ENCODE peak calls at places on chromosome 18, in nine cellular contexts. G is cardiac fibroblast; M is left cardiac atrium; R is NCI-H510A treated with DMSO at 0.1 percent for 48 hours; W is HEK293T; L is colonic mucosa; A is GM23248; Q is naive thymus-derived CD8-positive, alpha-beta T cell; T is NCI-H1092 treated with DMSO at 0.1 percent for 48 hours. N is an unnamed sample.

GRCh38 chr18:34758378-34758948 is 48.4 kb downstream of the DTNA start:
- DNase-seq in W (no peak), M (no peak), T (no peak), R (no peak), A (no peak), L (no peak), Q (no peak), G (no peak), N (no peak)

GRCh38 chr18:6752200-6752873 is 22.8 kb downstream of the ARHGAP28 start:
- DNase-seq in R (no peak), G (peak), Q (no peak), A (peak), L (no peak), T (no peak), W (no peak), M (no peak), N (no peak)

GRCh38 chr18:35267809-35268208 is 22.2 kb downstream of the ZSCAN30 start:
- DNase-seq in A (no peak), R (no peak), G (no peak), Q (peak), L (peak), M (peak), T (no peak), W (no peak), N (peak)

GRCh38 chr18:50947899-50948298 is 19.9 kb upstream of the ELAC1 start:
- DNase-seq in W (no peak), Q (no peak), M (no peak), T (no peak), G (peak), R (no peak), A (peak), L (no peak), N (no peak)

GRCh38 chr18:75156831-75157230 is 52.1 kb downstream of the PTGR3 start:
- DNase-seq in A (no peak), Q (no peak), L (no peak), R (no peak), W (no peak), T (no peak), M (no peak), G (no peak), N (no peak)

GRCh38 chr18:35028556-35028955 is 12.7 kb upstream of the MAPRE2 start:
- DNase-seq in T (no peak), M (no peak), G (peak), R (no peak), L (no peak), A (peak), W (no peak), Q (no peak), N (no peak)

GRCh38 chr18:63207154-63207790 is 112.3 kb downstream of the BCL2 start:
- DNase-seq in W (no peak), L (peak), M (no peak), R (peak), A (no peak), G (no peak), Q (no peak), T (peak), N (no peak)

GRCh38 chr18:25058520-25058919 is 293.4 kb downstream of the ZNF521 start:
- DNase-seq in G (no peak), W (no peak), R (no peak), T (no peak), A (no peak), L (no peak), Q (no peak), M (no peak), N (no peak)

GRCh38 chr18:11873670-11874340 is 22.6 kb downstream of the CHMP1B start:
- DNase-seq in W (no peak), R (no peak), Q (no peak), T (no peak), L (no peak), A (no peak), G (no peak), M (no peak), N (no peak)

GRCh38 chr18:14086459-14087231 is 45.6 kb downstream of the ZNF519 start:
- DNase-seq in A (peak), M (no peak), R (peak), G (peak), T (peak), L (no peak), W (peak), Q (no peak), N (no peak)

GRCh38 chr18:49001587-49001986 is 50.8 kb upstream of the SMAD7 start:
- DNase-seq in W (no peak), L (no peak), G (no peak), M (no peak), A (no peak), R (no peak), Q (no peak), T (no peak), N (no peak)

GRCh38 chr18:58429442-58429841 is 199.4 kb downstream of the ALPK2 start:
- DNase-seq in R (no peak), G (no peak), W (no peak), M (no peak), L (no peak), Q (no peak), A (no peak), T (no peak), N (peak)

GRCh38 chr18:5601188-5601624 is 57.4 kb upstream of the EPB41L3 start:
- DNase-seq in L (no peak), A (no peak), M (no peak), T (no peak), R (no peak), W (peak), G (no peak), Q (no peak), N (no peak)

GRCh38 chr18:63322908-63323634 is 3.5 kb upstream of the BCL2 start:
- DNase-seq in R (peak), T (peak), L (peak), Q (peak), G (peak), M (peak), A (peak), W (peak), N (peak)

GRCh38 chr18:1412660-1413659 is 508.3 kb downstream of the ADCYAP1 start:
- DNase-seq in W (no peak), T (no peak), Q (no peak), L (no peak), G (no peak), M (no peak), R (no peak), A (no peak), N (no peak)

GRCh38 chr18:26227051-26227672 is 917 bp downstream of the TAF4B start:
- DNase-seq in Q (no peak), L (peak), G (peak), W (no peak), R (no peak), T (peak), M (no peak), A (peak), N (peak)

GRCh38 chr18:58527116-58528010 is 101.5 kb downstream of the ALPK2 start:
- DNase-seq in R (no peak), L (no peak), W (no peak), T (no peak), Q (no peak), A (peak), M (no peak), G (peak), N (no peak)

GRCh38 chr18:51074605-51075004 is 44.6 kb downstream of the SMAD4 start:
- DNase-seq in R (no peak), T (no peak), A (no peak), L (no peak), M (no peak), Q (no peak), W (no peak), G (no peak), N (no peak)

GRCh38 chr18:36613069-36613468 is 215.7 kb downstream of the TPGS2 start:
- DNase-seq in A (no peak), W (no peak), M (no peak), Q (no peak), T (no peak), R (no peak), L (no peak), G (no peak), N (no peak)

GRCh38 chr18:66993492-66993891 is 389.6 kb upstream of the CDH19 start:
- DNase-seq in R (no peak), W (no peak), M (no peak), T (no peak), Q (no peak), G (no peak), L (no peak), A (no peak), N (peak)

GRCh38 chr18:70046796-70047195 is 99.1 kb upstream of the CD226 start:
- DNase-seq in W (no peak), R (no peak), M (no peak), A (peak), Q (no peak), G (no peak), T (no peak), L (no peak), N (no peak)